ENCODE peak calls at places on chromosomes 7 and 10, in nine cellular contexts. One of them, this sample, is unnamed.

GRCh38 chr7:50728184-50728583 is 54.5 kb downstream of the GRB10 start:
- DNase-seq in SK-N-SH: no peak
- DNase-seq in AG10803: peak
- DNase-seq in neural progenitor cell: no peak
- DNase-seq in fibroblast of pulmonary artery: peak
- DNase-seq in prostate gland: no peak
- DNase-seq in adrenal gland: no peak
- DNase-seq in A549: no peak
- DNase-seq in mucosa of descending colon: no peak
- DNase-seq in this sample: no peak

GRCh38 chr10:58796834-58797233 is 284.2 kb downstream of the BICC1 start:
- DNase-seq in SK-N-SH: no peak
- DNase-seq in AG10803: no peak
- DNase-seq in neural progenitor cell: no peak
- DNase-seq in fibroblast of pulmonary artery: no peak
- DNase-seq in prostate gland: no peak
- DNase-seq in adrenal gland: no peak
- DNase-seq in A549: no peak
- DNase-seq in mucosa of descending colon: no peak
- DNase-seq in this sample: no peak

GRCh38 chr7:17374654-17375053 is 76.2 kb downstream of the AHR start:
- DNase-seq in SK-N-SH: no peak
- DNase-seq in AG10803: peak
- DNase-seq in neural progenitor cell: no peak
- DNase-seq in fibroblast of pulmonary artery: no peak
- DNase-seq in prostate gland: no peak
- DNase-seq in adrenal gland: no peak
- DNase-seq in A549: no peak
- DNase-seq in mucosa of descending colon: no peak
- DNase-seq in this sample: no peak

GRCh38 chr7:129896568-129897382 is 56.0 kb downstream of the UBE2H start:
- DNase-seq in SK-N-SH: no peak
- DNase-seq in AG10803: peak
- DNase-seq in neural progenitor cell: no peak
- DNase-seq in fibroblast of pulmonary artery: no peak
- DNase-seq in prostate gland: no peak
- DNase-seq in adrenal gland: no peak
- DNase-seq in A549: no peak
- DNase-seq in mucosa of descending colon: no peak
- DNase-seq in this sample: no peak

GRCh38 chr10:59245751-59246150 is 69.3 kb downstream of the PHYHIPL start:
- DNase-seq in SK-N-SH: no peak
- DNase-seq in AG10803: no peak
- DNase-seq in neural progenitor cell: no peak
- DNase-seq in fibroblast of pulmonary artery: no peak
- DNase-seq in prostate gland: no peak
- DNase-seq in adrenal gland: no peak
- DNase-seq in A549: no peak
- DNase-seq in mucosa of descending colon: no peak
- DNase-seq in this sample: no peak

GRCh38 chr7:46178685-46179084 is 257.6 kb upstream of the IGFBP3 start:
- DNase-seq in SK-N-SH: no peak
- DNase-seq in AG10803: peak
- DNase-seq in neural progenitor cell: no peak
- DNase-seq in fibroblast of pulmonary artery: peak
- DNase-seq in prostate gland: no peak
- DNase-seq in adrenal gland: no peak
- DNase-seq in A549: no peak
- DNase-seq in mucosa of descending colon: no peak
- DNase-seq in this sample: no peak

GRCh38 chr10:30155401-30155800 is 96.0 kb upstream of the JCAD start:
- DNase-seq in SK-N-SH: no peak
- DNase-seq in AG10803: no peak
- DNase-seq in neural progenitor cell: no peak
- DNase-seq in fibroblast of pulmonary artery: peak
- DNase-seq in prostate gland: no peak
- DNase-seq in adrenal gland: peak
- DNase-seq in A549: no peak
- DNase-seq in mucosa of descending colon: no peak
- DNase-seq in this sample: no peak

GRCh38 chr10:61905837-61906236 is 4.3 kb downstream of the ARID5B start:
- DNase-seq in SK-N-SH: no peak
- DNase-seq in AG10803: no peak
- DNase-seq in neural progenitor cell: no peak
- DNase-seq in fibroblast of pulmonary artery: no peak
- DNase-seq in prostate gland: no peak
- DNase-seq in adrenal gland: no peak
- DNase-seq in A549: no peak
- DNase-seq in mucosa of descending colon: no peak
- DNase-seq in this sample: no peak

GRCh38 chr10:60414877-60415585 is 25.4 kb upstream of the ANK3 start:
- DNase-seq in SK-N-SH: no peak
- DNase-seq in AG10803: peak
- DNase-seq in neural progenitor cell: peak
- DNase-seq in fibroblast of pulmonary artery: peak
- DNase-seq in prostate gland: no peak
- DNase-seq in adrenal gland: no peak
- DNase-seq in A549: peak
- DNase-seq in mucosa of descending colon: no peak
- DNase-seq in this sample: peak

GRCh38 chr7:127591189-127591588 is 2.3 kb upstream of the FSCN3 start:
- DNase-seq in SK-N-SH: no peak
- DNase-seq in AG10803: no peak
- DNase-seq in neural progenitor cell: no peak
- DNase-seq in fibroblast of pulmonary artery: no peak
- DNase-seq in prostate gland: no peak
- DNase-seq in adrenal gland: no peak
- DNase-seq in A549: no peak
- DNase-seq in mucosa of descending colon: no peak
- DNase-seq in this sample: no peak

GRCh38 chr7:55043691-55044090 is 24.9 kb downstream of the EGFR start:
- DNase-seq in SK-N-SH: no peak
- DNase-seq in AG10803: no peak
- DNase-seq in neural progenitor cell: no peak
- DNase-seq in fibroblast of pulmonary artery: no peak
- DNase-seq in prostate gland: peak
- DNase-seq in adrenal gland: peak
- DNase-seq in A549: no peak
- DNase-seq in mucosa of descending colon: no peak
- DNase-seq in this sample: no peak

GRCh38 chr7:45703373-45703821 is 129.2 kb downstream of the ADCY1 start:
- DNase-seq in SK-N-SH: no peak
- DNase-seq in AG10803: no peak
- DNase-seq in neural progenitor cell: no peak
- DNase-seq in fibroblast of pulmonary artery: no peak
- DNase-seq in prostate gland: no peak
- DNase-seq in adrenal gland: no peak
- DNase-seq in A549: no peak
- DNase-seq in mucosa of descending colon: no peak
- DNase-seq in this sample: no peak

GRCh38 chr7:30931161-30931926 is 19.7 kb downstream of the AQP1 start:
- DNase-seq in SK-N-SH: peak
- DNase-seq in AG10803: peak
- DNase-seq in neural progenitor cell: no peak
- DNase-seq in fibroblast of pulmonary artery: peak
- DNase-seq in prostate gland: no peak
- DNase-seq in adrenal gland: peak
- DNase-seq in A549: no peak
- DNase-seq in mucosa of descending colon: no peak
- DNase-seq in this sample: no peak

GRCh38 chr7:14995774-14996173 is 93.2 kb upstream of the DGKB start:
- DNase-seq in SK-N-SH: no peak
- DNase-seq in AG10803: peak
- DNase-seq in neural progenitor cell: no peak
- DNase-seq in fibroblast of pulmonary artery: peak
- DNase-seq in prostate gland: no peak
- DNase-seq in adrenal gland: no peak
- DNase-seq in A549: no peak
- DNase-seq in mucosa of descending colon: no peak
- DNase-seq in this sample: peak

GRCh38 chr10:75176046-75176445 is 34.5 kb upstream of the VDAC2 start:
- DNase-seq in SK-N-SH: no peak
- DNase-seq in AG10803: no peak
- DNase-seq in neural progenitor cell: no peak
- DNase-seq in fibroblast of pulmonary artery: no peak
- DNase-seq in prostate gland: no peak
- DNase-seq in adrenal gland: no peak
- DNase-seq in A549: no peak
- DNase-seq in mucosa of descending colon: no peak
- DNase-seq in this sample: no peak

GRCh38 chr10:123100030-123100762 is 35.6 kb upstream of the HMX3 start:
- DNase-seq in SK-N-SH: no peak
- DNase-seq in AG10803: no peak
- DNase-seq in neural progenitor cell: no peak
- DNase-seq in fibroblast of pulmonary artery: no peak
- DNase-seq in prostate gland: no peak
- DNase-seq in adrenal gland: no peak
- DNase-seq in A549: peak
- DNase-seq in mucosa of descending colon: no peak
- DNase-seq in this sample: no peak

GRCh38 chr7:20831451-20831850 is 44.8 kb upstream of the SP8 start:
- DNase-seq in SK-N-SH: no peak
- DNase-seq in AG10803: no peak
- DNase-seq in neural progenitor cell: no peak
- DNase-seq in fibroblast of pulmonary artery: no peak
- DNase-seq in prostate gland: no peak
- DNase-seq in adrenal gland: no peak
- DNase-seq in A549: no peak
- DNase-seq in mucosa of descending colon: no peak
- DNase-seq in this sample: no peak

GRCh38 chr7:107856806-107857540 is 34.0 kb upstream of the DLD start:
- DNase-seq in SK-N-SH: no peak
- DNase-seq in AG10803: peak
- DNase-seq in neural progenitor cell: no peak
- DNase-seq in fibroblast of pulmonary artery: no peak
- DNase-seq in prostate gland: peak
- DNase-seq in adrenal gland: no peak
- DNase-seq in A549: no peak
- DNase-seq in mucosa of descending colon: peak
- DNase-seq in this sample: no peak

GRCh38 chr7:157263156-157263555 is 73.6 kb upstream of the DNAJB6 start:
- DNase-seq in SK-N-SH: no peak
- DNase-seq in AG10803: no peak
- DNase-seq in neural progenitor cell: no peak
- DNase-seq in fibroblast of pulmonary artery: no peak
- DNase-seq in prostate gland: no peak
- DNase-seq in adrenal gland: no peak
- DNase-seq in A549: no peak
- DNase-seq in mucosa of descending colon: no peak
- DNase-seq in this sample: no peak

GRCh38 chr7:133207687-133208086 is 45.2 kb upstream of the EXOC4 start:
- DNase-seq in SK-N-SH: no peak
- DNase-seq in AG10803: peak
- DNase-seq in neural progenitor cell: peak
- DNase-seq in fibroblast of pulmonary artery: peak
- DNase-seq in prostate gland: no peak
- DNase-seq in adrenal gland: no peak
- DNase-seq in A549: no peak
- DNase-seq in mucosa of descending colon: no peak
- DNase-seq in this sample: no peak
- TF ChIP-seq CTCF in SK-N-SH: peak
- TF ChIP-seq CTCF in AG10803: peak
- TF ChIP-seq CTCF in neural progenitor cell: peak
- TF ChIP-seq CTCF in fibroblast of pulmonary artery: peak
- TF ChIP-seq CTCF in prostate gland: no peak
- TF ChIP-seq CTCF in adrenal gland: no peak
- TF ChIP-seq CTCF in A549: no peak
- TF ChIP-seq CTCF in mucosa of descending colon: no peak
- TF ChIP-seq CTCF in this sample: no peak

DNA sequence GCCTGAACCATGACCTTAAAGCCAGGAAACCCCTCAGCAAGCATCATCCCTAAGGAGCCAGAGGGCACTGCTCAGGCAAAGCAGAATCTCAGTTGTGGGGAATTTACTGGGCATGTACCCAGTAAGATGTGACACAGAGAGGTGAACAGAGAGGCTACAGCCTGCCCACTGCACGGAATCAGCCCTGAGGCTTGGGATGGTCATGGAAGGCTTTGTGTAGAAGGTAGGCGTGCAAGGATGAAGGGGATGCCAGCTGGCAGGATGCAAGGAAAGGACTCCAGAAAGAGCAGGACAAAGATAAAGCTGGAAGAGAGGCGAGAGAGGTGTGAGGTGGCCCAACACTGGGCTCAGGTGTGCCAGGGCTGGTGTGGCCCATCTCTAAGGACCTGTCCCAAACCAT is 2.4 kb upstream of the AIFM2 start:
- DNase-seq in SK-N-SH: no peak
- DNase-seq in AG10803: no peak
- DNase-seq in neural progenitor cell: no peak
- DNase-seq in fibroblast of pulmonary artery: no peak
- DNase-seq in prostate gland: no peak
- DNase-seq in adrenal gland: peak
- DNase-seq in A549: no peak
- DNase-seq in mucosa of descending colon: no peak
- DNase-seq in this sample: no peak
- H3K4me3 ChIP-seq in SK-N-SH: no peak
- H3K4me3 ChIP-seq in AG10803: no peak
- H3K4me3 ChIP-seq in neural progenitor cell: no peak
- H3K4me3 ChIP-seq in fibroblast of pulmonary artery: no peak
- H3K4me3 ChIP-seq in prostate gland: no peak
- H3K4me3 ChIP-seq in adrenal gland: no peak
- H3K4me3 ChIP-seq in A549: no peak
- H3K4me3 ChIP-seq in mucosa of descending colon: no peak
- H3K4me3 ChIP-seq in this sample: no peak

DNA sequence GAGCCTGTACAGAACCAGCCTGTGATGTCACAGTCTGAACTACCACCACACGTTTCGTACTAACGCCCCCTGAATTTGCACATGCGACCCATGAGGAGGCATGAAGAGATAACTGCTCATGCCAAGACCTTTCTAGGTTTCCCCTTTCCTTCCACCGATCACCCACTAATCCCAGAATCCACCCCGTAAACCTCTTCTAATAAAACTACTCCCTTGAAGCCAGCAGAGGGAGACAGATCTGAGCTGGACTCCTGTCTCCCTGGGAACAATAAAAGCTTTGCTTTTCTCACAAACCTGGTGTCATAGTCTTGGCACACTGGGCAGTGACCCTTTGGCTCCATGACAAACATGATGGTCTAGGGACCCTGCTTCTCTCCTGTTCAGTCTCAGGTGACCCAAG is 144.5 kb downstream of the FRMD4A start:
- DNase-seq in SK-N-SH: no peak
- DNase-seq in AG10803: no peak
- DNase-seq in neural progenitor cell: peak
- DNase-seq in fibroblast of pulmonary artery: no peak
- DNase-seq in prostate gland: no peak
- DNase-seq in adrenal gland: no peak
- DNase-seq in A549: no peak
- DNase-seq in mucosa of descending colon: no peak
- DNase-seq in this sample: no peak
- TF ChIP-seq CTCF in SK-N-SH: peak
- TF ChIP-seq CTCF in AG10803: peak
- TF ChIP-seq CTCF in neural progenitor cell: peak
- TF ChIP-seq CTCF in fibroblast of pulmonary artery: peak
- TF ChIP-seq CTCF in prostate gland: no peak
- TF ChIP-seq CTCF in adrenal gland: no peak
- TF ChIP-seq CTCF in A549: no peak
- TF ChIP-seq CTCF in mucosa of descending colon: no peak
- TF ChIP-seq CTCF in this sample: no peak

DNA sequence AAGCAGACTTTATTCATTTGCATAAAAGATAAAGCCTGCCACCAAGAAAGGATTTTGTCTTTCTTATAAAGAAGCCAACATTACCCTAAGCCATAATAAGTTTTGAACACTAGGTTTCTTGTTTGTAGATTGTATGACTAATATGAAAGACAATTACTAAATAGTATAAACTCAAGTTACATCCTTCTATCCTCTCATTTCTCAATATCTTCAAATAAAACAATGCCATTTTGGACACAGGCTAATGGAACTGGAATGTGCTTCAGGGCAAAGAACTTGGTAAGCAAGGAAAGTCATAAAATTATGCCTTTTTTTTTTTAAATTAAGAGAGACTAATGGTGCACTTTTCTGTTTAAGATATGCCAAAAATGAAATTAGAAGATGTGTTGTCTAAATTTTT is 137.7 kb downstream of the DKK1 start:
- DNase-seq in SK-N-SH: no peak
- DNase-seq in AG10803: peak
- DNase-seq in neural progenitor cell: no peak
- DNase-seq in fibroblast of pulmonary artery: peak
- DNase-seq in prostate gland: no peak
- DNase-seq in adrenal gland: no peak
- DNase-seq in A549: no peak
- DNase-seq in mucosa of descending colon: no peak
- DNase-seq in this sample: peak
- H3K4me3 ChIP-seq in SK-N-SH: no peak
- H3K4me3 ChIP-seq in AG10803: no peak
- H3K4me3 ChIP-seq in neural progenitor cell: no peak
- H3K4me3 ChIP-seq in fibroblast of pulmonary artery: no peak
- H3K4me3 ChIP-seq in prostate gland: no peak
- H3K4me3 ChIP-seq in adrenal gland: no peak
- H3K4me3 ChIP-seq in A549: peak
- H3K4me3 ChIP-seq in mucosa of descending colon: no peak
- H3K4me3 ChIP-seq in this sample: no peak